ENCODE peak calls at places on chromosome 11, in nine cellular contexts. O is cardiac muscle cell, X is neural progenitor cell, S is testis, J is NB4, N is fibroblast of mammary gland, R is ovary, I is SK-N-SH, Q is astrocyte of the cerebellum. Z is an unnamed sample.

GRCh38 chr11:118659314-118659939 is 20.0 kb downstream of the TREH start:
- DNase-seq in Q (peak; percentile 35), I (peak; percentile 96), J (peak; percentile 83), R (peak; percentile 90), S (peak; percentile 93), N (peak; percentile 75), O (peak; percentile 85), X (peak; percentile 95), Z (peak; percentile 72)

GRCh38 chr11:70694371-70694770 is 296.0 kb downstream of the CTTN start:
- DNase-seq in O (no peak), J (no peak), S (no peak), I (no peak), R (no peak), Q (no peak), X (no peak), N (no peak), Z (no peak)

GRCh38 chr11:119299416-119299815 is 17.5 kb downstream of the MCAM start:
- DNase-seq in R (no peak), Q (no peak), S (no peak), N (no peak), I (no peak), X (no peak), J (no peak), O (no peak), Z (no peak)

GRCh38 chr11:12914401-12914912 is 94.7 kb upstream of the RASSF10 start:
- DNase-seq in N (peak; percentile 55), J (peak; percentile 28), O (peak; percentile 42), S (peak; percentile 47), Q (peak; percentile 22), X (peak; percentile 89), R (no peak), I (peak; percentile 82), Z (no peak)

GRCh38 chr11:14578551-14578956 is 58.4 kb upstream of the PSMA1 start:
- DNase-seq in N (peak; percentile 24), I (peak; percentile 24), X (no peak), R (no peak), O (peak; percentile 96), S (no peak), Q (no peak), J (peak; percentile 91), Z (peak; percentile 37)

GRCh38 chr11:521179-521688 is 14.1 kb downstream of the HRAS start:
- DNase-seq in J (no peak), I (no peak), R (no peak), N (no peak), X (no peak), S (no peak), Q (no peak), O (no peak), Z (no peak)

GRCh38 chr11:120129570-120129969 is 8.3 kb downstream of the TRIM29 start:
- DNase-seq in S (no peak), Q (no peak), I (no peak), O (no peak), J (no peak), R (no peak), N (no peak), X (no peak), Z (no peak)

GRCh38 chr11:33263549-33263948 is 6.4 kb downstream of the HIPK3 start:
- DNase-seq in R (no peak), Q (no peak), N (no peak), J (peak; percentile 66), I (no peak), O (peak; percentile 20), X (no peak), S (no peak), Z (no peak)

GRCh38 chr11:86274503-86274902 is 27.5 kb upstream of the HIKESHI start:
- DNase-seq in S (no peak), I (peak; percentile 7), X (peak; percentile 61), N (no peak), O (no peak), J (peak; percentile 31), R (no peak), Q (no peak), Z (no peak)

GRCh38 chr11:75560644-75561043 is 1.4 kb upstream of the SERPINH1 start:
- DNase-seq in X (no peak), N (peak; percentile 65), S (no peak), I (no peak), O (no peak), J (no peak), Q (no peak), R (no peak), Z (no peak)

GRCh38 chr11:12512826-12513395 is 135.5 kb downstream of the PARVA start:
- DNase-seq in I (no peak), O (no peak), S (no peak), J (no peak), R (no peak), X (peak; percentile 15), N (no peak), Q (no peak), Z (no peak)

GRCh38 chr11:69396051-69396947 is 85.2 kb upstream of the LINC01488 start:
- DNase-seq in R (no peak), Q (no peak), X (no peak), J (no peak), N (no peak), I (no peak), S (no peak), O (no peak), Z (no peak)

GRCh38 chr11:12329797-12330196 is 47.6 kb upstream of the PARVA start:
- DNase-seq in O (no peak), J (no peak), R (no peak), I (no peak), N (no peak), S (no peak), Q (no peak), X (no peak), Z (no peak)

GRCh38 chr11:47233989-47234668 is 14.5 kb downstream of the ACP2 start:
- DNase-seq in S (peak; percentile 60), O (peak; percentile 83), J (peak; percentile 61), I (peak; percentile 31), R (no peak), Q (no peak), N (peak; percentile 79), X (peak; percentile 59), Z (peak; percentile 74)

GRCh38 chr11:17506942-17507341 is 30.3 kb upstream of the ABCC8 start:
- DNase-seq in J (no peak), O (no peak), Q (no peak), X (no peak), S (no peak), N (no peak), I (no peak), R (no peak), Z (no peak)

GRCh38 chr11:103055174-103055890 is 36.6 kb downstream of the DCUN1D5 start:
- DNase-seq in S (no peak), I (peak; percentile 12), J (peak; percentile 46), N (peak; percentile 71), Q (peak; percentile 35), O (peak; percentile 62), X (peak; percentile 61), R (no peak), Z (peak; percentile 74)

GRCh38 chr11:31815743-31816466 is 4.8 kb upstream of the PAX6 start:
- DNase-seq in R (no peak), J (no peak), X (peak; percentile 57), Q (no peak), N (no peak), I (peak; percentile 41), S (no peak), O (no peak), Z (no peak)

GRCh38 chr11:31816467-31817053 is 5.4 kb upstream of the PAX6 start:
- DNase-seq in R (no peak), J (no peak), X (peak; percentile 39), O (no peak), Q (no peak), S (no peak), N (no peak), I (peak; percentile 50), Z (no peak)

GRCh38 chr11:31812392-31813241 is 1.5 kb upstream of the PAX6 start:
- DNase-seq in X (peak; percentile 94), I (peak; percentile 62), O (no peak), N (no peak), Q (no peak), R (no peak), J (peak; percentile 35), S (no peak), Z (no peak)

GRCh38 chr11:31813242-31813960 is 2.3 kb upstream of the PAX6 start:
- DNase-seq in R (no peak), X (peak; percentile 71), Q (no peak), O (no peak), I (peak; percentile 23), J (peak; percentile 32), N (no peak), S (no peak), Z (no peak)

GRCh38 chr11:31813961-31814868 is 3.1 kb upstream of the PAX6 start:
- DNase-seq in X (peak; percentile 63), R (no peak), N (no peak), S (no peak), Q (no peak), I (peak; percentile 48), O (no peak), J (no peak), Z (no peak)
- H3K4me3 ChIP-seq in X (peak overlapping the region; percentile 91), R (no peak overlapping the region), N (no peak overlapping the region), S (no peak overlapping the region), Q (peak overlapping the region; percentile 89), I (no peak overlapping the region), O (no peak overlapping the region), J (no peak overlapping the region), Z (no peak overlapping the region)

DNA sequence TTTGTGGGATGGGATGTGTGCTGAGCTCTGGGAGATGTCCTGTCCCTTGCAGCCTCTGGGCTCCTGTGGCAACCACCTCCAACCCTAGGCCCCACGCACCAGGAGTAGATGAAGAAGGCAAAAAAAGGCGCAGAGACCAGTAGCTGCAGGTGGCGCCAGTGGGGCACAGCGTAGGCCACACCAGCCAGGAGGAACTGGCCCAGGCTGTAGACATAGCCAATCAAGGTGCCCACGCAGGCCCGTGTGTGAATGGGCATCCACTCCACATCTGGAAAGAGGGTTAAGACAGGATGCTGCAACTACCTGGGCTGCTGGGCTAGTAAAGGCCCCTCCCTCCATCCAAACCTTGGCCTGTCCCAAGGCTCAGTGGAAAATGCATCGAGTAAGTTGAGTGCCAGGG is 3.0 kb downstream of the SLC22A6 start:
- DNase-seq in N (no peak), Q (no peak), J (peak; percentile 15), S (no peak), R (no peak), O (no peak), X (no peak), I (no peak), Z (no peak)
- TF ChIP-seq CTCF in N (no peak), Q (no peak), J (peak; percentile 20), S (no peak), R (no peak), O (no peak), X (peak; percentile 34), I (no peak), Z (no peak)

DNA sequence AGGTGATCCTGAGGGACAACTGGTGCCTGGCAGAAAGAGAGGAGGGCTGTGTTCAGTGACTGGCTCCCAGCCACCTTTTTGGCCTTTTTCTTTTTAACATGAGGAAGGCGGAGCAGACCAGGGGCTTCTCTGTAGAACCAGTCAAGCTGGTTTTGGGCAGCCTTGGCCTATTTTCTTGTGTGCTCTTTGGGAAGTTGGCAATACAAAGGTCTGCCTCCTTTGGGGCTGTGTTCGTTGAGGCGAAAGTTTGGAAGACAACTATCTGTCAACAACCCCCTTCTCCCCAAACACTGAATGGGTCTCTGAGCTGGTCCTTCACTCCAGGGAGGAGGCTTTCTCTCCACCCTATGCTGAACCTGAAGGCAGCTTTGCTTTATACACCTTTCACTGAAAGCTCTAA is 8.5 kb downstream of the MARK2 start:
- DNase-seq in O (no peak), S (no peak), X (no peak), Q (no peak), N (no peak), I (no peak), J (no peak), R (no peak), Z (no peak)
- H3K4me3 ChIP-seq in O (no peak overlapping the region), S (no peak overlapping the region), X (no peak overlapping the region), Q (no peak overlapping the region), N (no peak overlapping the region), I (no peak overlapping the region), J (no peak overlapping the region), R (no peak overlapping the region), Z (no peak overlapping the region)

GRCh38 chr11:6418958-6419611 is at the start of gene APBB1:
- DNase-seq in S (peak; percentile 77), O (peak; percentile 60), Q (no peak), X (peak; percentile 89), J (no peak), R (peak; percentile 75), N (peak; percentile 46), I (peak; percentile 96), Z (peak; percentile 47)
- TF ChIP-seq CTCF in S (no peak), O (peak; percentile 13), Q (no peak), X (peak; percentile 12), J (no peak), R (no peak), N (no peak), I (peak; percentile 19), Z (peak; percentile 18)

Z was measured in fibroblast of the aortic adventitia.